ENCODE peak calls at places on chromosomes 3 and 15, in five cellular contexts. Z, C, X, T and O are unnamed samples.

GRCh38 chr3:180102134-180102533 is 65.4 kb upstream of the PEX5L start:
- DNase-seq in Z (no peak), C (no peak), X (no peak), T (no peak), O (no peak)

GRCh38 chr3:134260984-134261383 is 10.3 kb upstream of the RYK start:
- DNase-seq in Z (no peak), C (no peak), X (no peak), T (no peak), O (no peak)

GRCh38 chr3:32041316-32041715 is 59.8 kb downstream of the ZNF860 start:
- DNase-seq in Z (no peak), C (no peak), X (no peak), T (no peak), O (no peak)

GRCh38 chr3:126476166-126476975 is 680 bp upstream of the ZXDC start:
- DNase-seq in Z (no peak), C (no peak), X (peak), T (peak), O (peak)

GRCh38 chr15:76105911-76106310 is 46.1 kb downstream of the TMEM266 start:
- DNase-seq in Z (no peak), C (no peak), X (no peak), T (no peak), O (no peak)

GRCh38 chr3:18061737-18062136 is 319.3 kb upstream of the TBC1D5 start:
- DNase-seq in Z (no peak), C (no peak), X (no peak), T (no peak), O (no peak)

GRCh38 chr3:45178131-45179023 is 32.2 kb upstream of the CDCP1 start:
- DNase-seq in Z (no peak), C (no peak), X (no peak), T (no peak), O (peak)

GRCh38 chr15:90681480-90681879 is 35.7 kb upstream of the BLM start:
- DNase-seq in Z (peak), C (no peak), X (peak), T (peak), O (peak)

GRCh38 chr3:120160050-120160449 is 65.8 kb upstream of the GSK3B start:
- DNase-seq in Z (peak), C (no peak), X (no peak), T (peak), O (peak)

GRCh38 chr3:63990733-63991132 is 32.6 kb downstream of the PSMD6 start:
- DNase-seq in Z (no peak), C (no peak), X (no peak), T (peak), O (no peak)

GRCh38 chr3:45890405-45890804 is 4.1 kb downstream of the CCR9 start:
- DNase-seq in Z (no peak), C (no peak), X (no peak), T (no peak), O (no peak)

GRCh38 chr3:167728176-167728575 is 6.5 kb downstream of the PDCD10 start:
- DNase-seq in Z (peak), C (no peak), X (no peak), T (peak), O (peak)

GRCh38 chr15:72935521-72935920 is 116.7 kb upstream of the NEO1 start:
- DNase-seq in Z (no peak), C (no peak), X (no peak), T (no peak), O (no peak)

GRCh38 chr3:124885466-124886167 is 1.5 kb downstream of the ITGB5 start:
- DNase-seq in Z (no peak), C (no peak), X (no peak), T (peak), O (peak)

GRCh38 chr3:169871129-169871886 is 1.6 kb upstream of the LRRC31 start:
- DNase-seq in Z (no peak), C (no peak), X (no peak), T (no peak), O (no peak)

GRCh38 chr15:74400915-74401757 is 32.6 kb downstream of the SEMA7A start:
- DNase-seq in Z (no peak), C (peak), X (no peak), T (no peak), O (peak)

GRCh38 chr3:174710622-174711021 is 148.5 kb upstream of the NAALADL2 start:
- DNase-seq in Z (peak), C (no peak), X (no peak), T (peak), O (peak)

GRCh38 chr3:30871720-30872119 is 22.7 kb downstream of the GADL1 start:
- DNase-seq in Z (no peak), C (no peak), X (no peak), T (peak), O (no peak)

GRCh38 chr3:139202226-139202958 is 141.4 kb upstream of the MRPS22 start:
- DNase-seq in Z (no peak), C (no peak), X (no peak), T (no peak), O (no peak)

GRCh38 chr3:87088984-87089841 is 98.3 kb upstream of the VGLL3 start:
- DNase-seq in Z (peak), C (peak), X (peak), T (peak), O (peak)